ENCODE peak calls at places on chromosomes 6 and 20, in seven cellular contexts. W is vagina, H is spleen, M is HL-60, S is H1, A is K562, F is stomach. C is an unnamed sample.

GRCh38 chr20:13525225-13525940 is 113.3 kb downstream of the TASP1 start:
- DNase-seq in H (no peak), W (no peak), S (no peak), A (no peak), F (no peak), M (no peak), C (no peak)

GRCh38 chr20:49790077-49790798 is 22.4 kb upstream of the SLC9A8 start:
- DNase-seq in A (peak; percentile 95), H (no peak), W (no peak), M (peak; percentile 93), S (no peak), F (no peak), C (no peak)

GRCh38 chr6:4806308-4807190 is 30.3 kb downstream of the CDYL start:
- DNase-seq in A (no peak), M (no peak), W (no peak), H (no peak), S (no peak), F (no peak), C (no peak)

GRCh38 chr6:96721227-96721626 is 116.0 kb downstream of the GPR63 start:
- DNase-seq in F (no peak), H (no peak), M (no peak), S (no peak), W (no peak), A (no peak), C (no peak)

GRCh38 chr20:62995481-62995880 is 11.3 kb downstream of the BHLHE23 start:
- DNase-seq in H (no peak), W (no peak), A (no peak), M (no peak), F (no peak), S (no peak), C (no peak)

GRCh38 chr20:35091808-35092523 is 641 bp downstream of the TRPC4AP start:
- DNase-seq in S (no peak), M (no peak), F (no peak), H (no peak), A (peak; percentile 41), W (no peak), C (no peak)

GRCh38 chr20:48774696-48775095 is 53.1 kb downstream of the PREX1 start:
- DNase-seq in S (no peak), M (no peak), F (no peak), A (no peak), W (no peak), H (peak; percentile 76), C (no peak)

GRCh38 chr6:18141805-18142590 is 12.9 kb downstream of the TPMT start:
- DNase-seq in A (no peak), F (no peak), S (no peak), M (no peak), H (no peak), W (no peak), C (no peak)

GRCh38 chr6:83815631-83816030 is 37.5 kb upstream of the RIPPLY2 start:
- DNase-seq in M (no peak), W (no peak), H (no peak), A (no peak), S (no peak), F (no peak), C (no peak)

GRCh38 chr20:20289331-20289730 is 78.6 kb upstream of the INSM1 start:
- DNase-seq in H (no peak), A (no peak), S (no peak), W (no peak), M (no peak), F (no peak), C (no peak)

GRCh38 chr6:133430530-133430929 is 189.4 kb downstream of the EYA4 start:
- DNase-seq in A (no peak), H (no peak), M (no peak), F (no peak), S (no peak), W (no peak), C (no peak)

DNA sequence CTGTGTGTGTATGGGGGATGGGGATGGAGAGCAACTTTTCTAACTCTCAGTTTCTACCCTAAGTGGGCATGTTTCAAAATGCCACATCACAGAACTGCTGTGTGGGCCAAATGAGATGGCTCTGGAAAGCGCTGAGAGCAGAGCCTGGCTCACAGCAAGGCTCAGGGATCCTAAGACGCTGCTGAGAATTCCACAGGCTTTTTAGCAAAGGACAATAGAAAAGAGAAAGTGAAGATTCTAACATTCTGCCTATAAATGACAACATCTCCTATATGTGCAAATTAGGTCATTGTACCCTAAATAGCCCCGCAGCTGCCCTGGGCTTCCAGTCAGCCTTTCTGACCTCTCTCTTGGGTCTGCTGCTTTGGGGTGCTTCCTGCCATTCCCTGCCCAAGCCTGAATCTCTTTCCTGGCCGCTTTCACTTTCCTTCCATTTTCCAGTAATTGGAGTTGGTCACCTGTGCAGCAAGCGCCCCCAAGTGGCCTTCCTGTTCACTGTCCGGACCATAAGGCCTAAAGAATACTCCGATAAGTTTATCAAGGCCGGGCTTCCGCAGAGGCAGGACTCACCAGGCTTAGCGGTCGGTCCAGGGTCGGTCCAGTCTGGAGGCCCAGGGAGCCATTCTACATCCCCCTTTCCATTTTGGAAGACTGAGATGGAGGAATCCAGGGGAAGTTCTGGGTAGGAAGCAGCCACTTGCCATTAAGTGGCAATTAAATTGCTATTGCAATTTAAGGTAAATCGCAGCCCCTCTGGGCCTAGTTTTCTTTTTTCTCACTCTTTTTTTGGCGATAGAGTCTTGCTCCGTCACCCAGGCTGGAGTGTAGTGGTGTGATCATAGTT is 6.7 kb upstream of the DDR1 start:
- DNase-seq in H (peak; percentile 93), F (peak; percentile 94), A (peak; percentile 97), W (no peak), M (peak; percentile 50), S (peak; percentile 89), C (peak; percentile 59)
- H3K4me3 ChIP-seq in H (peak overlapping the region; percentile 6), F (peak overlapping the region; percentile 27), A (peak overlapping the region; percentile 2), W (peak overlapping the region; percentile 34), M (no peak overlapping the region), S (no peak overlapping the region), C (peak overlapping the region; percentile 60)

DNA sequence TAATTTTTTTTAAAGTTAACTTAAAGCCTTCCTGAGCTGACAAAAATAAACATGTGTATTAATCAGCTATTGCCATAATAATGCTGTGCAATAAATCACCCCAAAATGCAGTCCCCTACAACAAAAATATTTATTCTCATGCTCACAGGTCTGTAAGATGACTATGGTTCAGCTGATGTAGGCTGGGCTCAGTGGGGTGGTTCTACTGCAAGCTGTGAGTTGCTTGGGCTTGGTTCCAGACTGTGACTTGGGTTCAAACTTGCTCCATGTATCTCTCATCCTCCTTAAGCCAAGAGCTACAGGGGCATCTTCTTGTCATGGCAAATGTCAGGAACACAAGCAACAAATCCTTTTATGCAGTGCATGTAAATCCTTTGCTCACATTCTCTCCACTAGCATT is 644.3 kb downstream of the KIF16B start:
- DNase-seq in W (no peak), H (no peak), M (no peak), F (no peak), S (no peak), A (no peak), C (no peak)
- TF ChIP-seq POLR2AphosphoS5 in W (no peak), H (no peak), M (no peak), F (no peak), S (no peak), A (no peak), C (no peak)

DNA sequence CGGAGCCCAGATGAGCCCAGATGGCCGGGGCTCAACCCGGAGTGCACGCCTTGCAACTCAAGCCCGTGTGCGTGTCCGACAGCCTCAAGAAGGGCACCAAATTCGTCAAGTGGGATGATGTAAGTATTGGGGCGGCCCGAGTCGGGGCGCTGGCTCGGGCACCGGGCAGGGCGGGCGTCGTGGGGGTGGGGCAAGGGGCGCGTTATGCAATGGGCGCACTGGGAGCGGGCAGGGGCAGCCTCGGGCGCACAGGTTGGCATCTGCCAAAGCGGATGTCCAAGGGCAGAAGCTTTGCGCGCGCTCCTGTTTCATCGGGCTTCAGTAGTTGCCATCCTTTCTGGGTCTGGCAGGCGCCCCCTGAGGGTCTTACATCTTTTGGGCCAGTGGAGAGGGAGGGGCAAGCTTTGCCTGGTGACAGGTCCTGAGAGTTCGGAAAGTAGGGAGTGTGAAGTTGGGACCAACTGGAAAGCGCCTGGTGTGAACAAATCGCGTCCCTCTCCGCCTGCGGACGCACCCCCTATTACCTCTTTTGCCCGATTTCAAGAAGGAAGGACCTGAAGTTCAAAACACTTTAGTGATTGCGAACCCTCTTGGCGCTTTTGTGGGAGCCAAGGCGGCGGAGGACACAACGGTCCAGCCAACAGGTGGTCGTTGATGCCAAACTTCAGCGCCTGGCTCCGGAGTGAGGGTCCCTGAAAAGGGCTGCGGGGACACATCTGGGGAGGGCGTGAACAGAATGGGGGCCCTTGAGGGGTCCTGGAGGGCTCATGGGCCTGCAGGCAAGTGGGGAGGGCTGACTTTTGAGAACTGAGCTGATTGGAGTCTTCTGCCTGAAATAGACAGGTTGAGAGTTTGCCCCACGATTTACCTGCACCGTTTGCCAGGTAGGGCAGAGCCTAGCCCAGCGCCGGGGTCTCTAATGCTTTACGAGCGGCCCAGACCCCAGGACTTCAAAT is 844 bp downstream of the PLCB1 start:
- DNase-seq in S (no peak), M (no peak), H (peak; percentile 84), F (peak; percentile 46), A (no peak), W (no peak), C (no peak)
- H3K4me3 ChIP-seq in S (peak overlapping the region; percentile 77), M (peak overlapping the region; percentile 67), H (peak overlapping the region; percentile 66), F (peak overlapping the region; percentile 82), A (no peak overlapping the region), W (peak overlapping the region; percentile 72), C (peak overlapping the region; percentile 68)

DNA sequence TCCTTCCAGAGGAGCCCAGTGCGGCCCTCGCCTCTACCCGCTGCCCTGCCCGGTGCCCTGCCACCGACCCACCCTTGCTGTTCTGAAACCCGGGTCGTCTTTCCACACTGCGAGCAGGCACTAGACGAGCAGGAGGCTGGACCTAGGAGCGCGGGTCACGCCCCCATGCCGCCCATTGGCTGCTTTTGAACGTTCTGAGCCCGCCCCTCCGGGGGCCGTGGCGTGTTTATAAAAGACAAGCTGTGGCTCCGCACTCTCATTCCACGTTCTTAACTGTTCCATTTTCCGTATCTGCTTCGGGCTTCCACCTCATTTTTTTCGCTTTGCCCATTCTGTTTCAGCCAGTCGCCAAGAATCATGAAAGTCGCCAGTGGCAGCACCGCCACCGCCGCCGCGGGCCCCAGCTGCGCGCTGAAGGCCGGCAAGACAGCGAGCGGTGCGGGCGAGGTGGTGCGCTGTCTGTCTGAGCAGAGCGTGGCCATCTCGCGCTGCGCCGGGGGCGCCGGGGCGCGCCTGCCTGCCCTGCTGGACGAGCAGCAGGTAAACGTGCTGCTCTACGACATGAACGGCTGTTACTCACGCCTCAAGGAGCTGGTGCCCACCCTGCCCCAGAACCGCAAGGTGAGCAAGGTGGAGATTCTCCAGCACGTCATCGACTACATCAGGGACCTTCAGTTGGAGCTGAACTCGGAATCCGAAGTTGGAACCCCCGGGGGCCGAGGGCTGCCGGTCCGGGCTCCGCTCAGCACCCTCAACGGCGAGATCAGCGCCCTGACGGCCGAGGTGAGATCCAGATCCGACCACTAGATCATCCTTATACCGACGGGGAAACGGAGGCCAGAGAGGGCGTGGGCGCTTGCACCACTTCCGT is at the start of gene ID1:
- DNase-seq in W (no peak), A (peak; percentile 98), F (peak; percentile 95), H (peak; percentile 97), S (peak; percentile 93), M (peak; percentile 61), C (peak; percentile 87)
- TF ChIP-seq POLR2AphosphoS5 in W (peak; percentile 99), A (peak; percentile 98), F (peak; percentile 99), H (peak; percentile 97), S (peak; percentile 97), M (no peak), C (peak; percentile 100)

GRCh38 chr6:11230158-11231107 is 2.0 kb downstream of the NEDD9 start:
- DNase-seq in A (no peak), M (no peak), F (no peak), H (no peak), S (no peak), W (no peak), C (no peak)
- H3K4me3 ChIP-seq in A (no peak overlapping the region), M (no peak overlapping the region), F (peak overlapping the region; percentile 67), H (peak overlapping the region; percentile 53), S (peak overlapping the region; percentile 73), W (peak overlapping the region; percentile 56), C (no peak overlapping the region)

GRCh38 chr6:70667256-70667710 is 400 bp upstream of the SMAP1 start:
- DNase-seq in W (no peak), H (no peak), S (no peak), F (no peak), A (no peak), M (no peak), C (peak; percentile 18)
- TF ChIP-seq POLR2AphosphoS5 in W (no peak), H (no peak), S (no peak), F (no peak), A (no peak), M (no peak), C (peak; percentile 81)

C was measured in SK-N-MC.